ENCODE peak calls at places on chromosome 22, in eight cellular contexts. One of them, this sample, is unnamed.

GRCh38 chr22:46007003-46007847 is 30.3 kb upstream of the WNT7B start:
- DNase-seq in AML-193: peak; percentile 69
- DNase-seq in H9: no peak
- DNase-seq in myocyte: peak; percentile 72
- DNase-seq in COR-L47: no peak
- DNase-seq in RPMI7951: peak; percentile 81
- DNase-seq in neural crest cell: no peak
- DNase-seq in stimulated activated CD4-positive, alpha-beta T cell treated with anti-CD3 and anti-CD28 coated beads, Interleukin-12 subunit alpha, Interleukin-12 subunit beta, amount 100 ng/mL, for 48 hours: no peak
- DNase-seq in this sample: peak; percentile 69

GRCh38 chr22:40042312-40042711 is 47.6 kb downstream of the FAM83F start:
- DNase-seq in AML-193: no peak
- DNase-seq in H9: no peak
- DNase-seq in myocyte: no peak
- DNase-seq in COR-L47: no peak
- DNase-seq in RPMI7951: no peak
- DNase-seq in neural crest cell: no peak
- DNase-seq in stimulated activated CD4-positive, alpha-beta T cell treated with anti-CD3 and anti-CD28 coated beads, Interleukin-12 subunit alpha, Interleukin-12 subunit beta, amount 100 ng/mL, for 48 hours: no peak
- DNase-seq in this sample: no peak

GRCh38 chr22:28139993-28140392 is 220.9 kb upstream of the PITPNB start:
- DNase-seq in AML-193: no peak
- DNase-seq in H9: no peak
- DNase-seq in myocyte: peak; percentile 18
- DNase-seq in COR-L47: no peak
- DNase-seq in RPMI7951: peak; percentile 38
- DNase-seq in neural crest cell: no peak
- DNase-seq in stimulated activated CD4-positive, alpha-beta T cell treated with anti-CD3 and anti-CD28 coated beads, Interleukin-12 subunit alpha, Interleukin-12 subunit beta, amount 100 ng/mL, for 48 hours: no peak
- DNase-seq in this sample: no peak

GRCh38 chr22:27788889-27789288 is 12.7 kb downstream of the MN1 start:
- DNase-seq in AML-193: no peak
- DNase-seq in H9: no peak
- DNase-seq in myocyte: no peak
- DNase-seq in COR-L47: no peak
- DNase-seq in RPMI7951: no peak
- DNase-seq in neural crest cell: no peak
- DNase-seq in stimulated activated CD4-positive, alpha-beta T cell treated with anti-CD3 and anti-CD28 coated beads, Interleukin-12 subunit alpha, Interleukin-12 subunit beta, amount 100 ng/mL, for 48 hours: no peak
- DNase-seq in this sample: no peak

GRCh38 chr22:29859976-29860766 is 22.1 kb upstream of the ASCC2 start:
- DNase-seq in AML-193: peak; percentile 84
- DNase-seq in H9: no peak
- DNase-seq in myocyte: no peak
- DNase-seq in COR-L47: no peak
- DNase-seq in RPMI7951: no peak
- DNase-seq in neural crest cell: no peak
- DNase-seq in stimulated activated CD4-positive, alpha-beta T cell treated with anti-CD3 and anti-CD28 coated beads, Interleukin-12 subunit alpha, Interleukin-12 subunit beta, amount 100 ng/mL, for 48 hours: no peak
- DNase-seq in this sample: no peak

GRCh38 chr22:28425211-28425610 is 254.4 kb downstream of the TTC28 start:
- DNase-seq in AML-193: no peak
- DNase-seq in H9: no peak
- DNase-seq in myocyte: no peak
- DNase-seq in COR-L47: no peak
- DNase-seq in RPMI7951: no peak
- DNase-seq in neural crest cell: no peak
- DNase-seq in stimulated activated CD4-positive, alpha-beta T cell treated with anti-CD3 and anti-CD28 coated beads, Interleukin-12 subunit alpha, Interleukin-12 subunit beta, amount 100 ng/mL, for 48 hours: no peak
- DNase-seq in this sample: no peak

GRCh38 chr22:27129266-27129665 is 471.9 kb downstream of the MIAT start:
- DNase-seq in AML-193: no peak
- DNase-seq in H9: no peak
- DNase-seq in myocyte: no peak
- DNase-seq in COR-L47: no peak
- DNase-seq in RPMI7951: peak; percentile 61
- DNase-seq in neural crest cell: no peak
- DNase-seq in stimulated activated CD4-positive, alpha-beta T cell treated with anti-CD3 and anti-CD28 coated beads, Interleukin-12 subunit alpha, Interleukin-12 subunit beta, amount 100 ng/mL, for 48 hours: no peak
- DNase-seq in this sample: no peak

GRCh38 chr22:20430101-20430640 is 7.5 kb downstream of the SCARF2 start:
- DNase-seq in AML-193: no peak
- DNase-seq in H9: peak; percentile 29
- DNase-seq in myocyte: no peak
- DNase-seq in COR-L47: no peak
- DNase-seq in RPMI7951: no peak
- DNase-seq in neural crest cell: no peak
- DNase-seq in stimulated activated CD4-positive, alpha-beta T cell treated with anti-CD3 and anti-CD28 coated beads, Interleukin-12 subunit alpha, Interleukin-12 subunit beta, amount 100 ng/mL, for 48 hours: no peak
- DNase-seq in this sample: no peak

GRCh38 chr22:42428025-42428424 is 4.2 kb downstream of the NFAM1 start:
- DNase-seq in AML-193: no peak
- DNase-seq in H9: no peak
- DNase-seq in myocyte: no peak
- DNase-seq in COR-L47: no peak
- DNase-seq in RPMI7951: no peak
- DNase-seq in neural crest cell: no peak
- DNase-seq in stimulated activated CD4-positive, alpha-beta T cell treated with anti-CD3 and anti-CD28 coated beads, Interleukin-12 subunit alpha, Interleukin-12 subunit beta, amount 100 ng/mL, for 48 hours: no peak
- DNase-seq in this sample: no peak

GRCh38 chr22:46734830-46735453 is 3.1 kb downstream of the CERK start:
- DNase-seq in AML-193: peak; percentile 52
- DNase-seq in H9: no peak
- DNase-seq in myocyte: no peak
- DNase-seq in COR-L47: no peak
- DNase-seq in RPMI7951: no peak
- DNase-seq in neural crest cell: no peak
- DNase-seq in stimulated activated CD4-positive, alpha-beta T cell treated with anti-CD3 and anti-CD28 coated beads, Interleukin-12 subunit alpha, Interleukin-12 subunit beta, amount 100 ng/mL, for 48 hours: no peak
- DNase-seq in this sample: peak; percentile 56

GRCh38 chr22:46012881-46013281 is 35.9 kb upstream of the WNT7B start:
- DNase-seq in AML-193: no peak
- DNase-seq in H9: no peak
- DNase-seq in myocyte: no peak
- DNase-seq in COR-L47: no peak
- DNase-seq in RPMI7951: no peak
- DNase-seq in neural crest cell: no peak
- DNase-seq in stimulated activated CD4-positive, alpha-beta T cell treated with anti-CD3 and anti-CD28 coated beads, Interleukin-12 subunit alpha, Interleukin-12 subunit beta, amount 100 ng/mL, for 48 hours: no peak
- DNase-seq in this sample: no peak

GRCh38 chr22:44455963-44456358 is 42.1 kb downstream of the RTL6 start:
- DNase-seq in AML-193: no peak
- DNase-seq in H9: no peak
- DNase-seq in myocyte: no peak
- DNase-seq in COR-L47: no peak
- DNase-seq in RPMI7951: no peak
- DNase-seq in neural crest cell: no peak
- DNase-seq in stimulated activated CD4-positive, alpha-beta T cell treated with anti-CD3 and anti-CD28 coated beads, Interleukin-12 subunit alpha, Interleukin-12 subunit beta, amount 100 ng/mL, for 48 hours: no peak
- DNase-seq in this sample: peak; percentile 8

GRCh38 chr22:41682033-41682807 is 6.4 kb downstream of the SNU13 start:
- DNase-seq in AML-193: peak; percentile 40
- DNase-seq in H9: peak; percentile 86
- DNase-seq in myocyte: peak; percentile 82
- DNase-seq in COR-L47: peak; percentile 48
- DNase-seq in RPMI7951: peak; percentile 77
- DNase-seq in neural crest cell: peak; percentile 78
- DNase-seq in stimulated activated CD4-positive, alpha-beta T cell treated with anti-CD3 and anti-CD28 coated beads, Interleukin-12 subunit alpha, Interleukin-12 subunit beta, amount 100 ng/mL, for 48 hours: peak; percentile 78
- DNase-seq in this sample: peak; percentile 90

GRCh38 chr22:26777402-26777801 is 120.0 kb downstream of the MIAT start:
- DNase-seq in AML-193: no peak
- DNase-seq in H9: peak; percentile 74
- DNase-seq in myocyte: no peak
- DNase-seq in COR-L47: no peak
- DNase-seq in RPMI7951: peak; percentile 83
- DNase-seq in neural crest cell: no peak
- DNase-seq in stimulated activated CD4-positive, alpha-beta T cell treated with anti-CD3 and anti-CD28 coated beads, Interleukin-12 subunit alpha, Interleukin-12 subunit beta, amount 100 ng/mL, for 48 hours: no peak
- DNase-seq in this sample: no peak

GRCh38 chr22:42286205-42286604 is 15.8 kb upstream of the TCF20 start:
- DNase-seq in AML-193: peak; percentile 11
- DNase-seq in H9: no peak
- DNase-seq in myocyte: no peak
- DNase-seq in COR-L47: no peak
- DNase-seq in RPMI7951: no peak
- DNase-seq in neural crest cell: no peak
- DNase-seq in stimulated activated CD4-positive, alpha-beta T cell treated with anti-CD3 and anti-CD28 coated beads, Interleukin-12 subunit alpha, Interleukin-12 subunit beta, amount 100 ng/mL, for 48 hours: no peak
- DNase-seq in this sample: no peak